ENCODE peak calls at places on chromosomes 13 and 19, in ten cellular contexts. U, N, O, B, D, L, C, P, G and M are unnamed samples.

GRCh38 chr19:1267441-1268391 is 1.4 kb upstream of the CIRBP start:
- DNase-seq in O (peak; percentile 72), U (no peak), L (peak; percentile 49), G (peak; percentile 58), N (no peak), P (no peak), C (no peak), B (no peak), D (peak; percentile 52), M (no peak)

GRCh38 chr13:59261928-59262488 is 901.7 kb downstream of the DIAPH3 start:
- DNase-seq in N (no peak), G (no peak), D (no peak), U (no peak), L (peak; percentile 3), O (no peak), C (no peak), P (peak; percentile 9), B (no peak), M (no peak)

GRCh38 chr19:29376855-29377354 is 148.9 kb upstream of the VSTM2B start:
- DNase-seq in B (no peak), D (no peak), L (no peak), P (no peak), O (no peak), C (no peak), U (no peak), G (no peak), N (no peak), M (no peak)

GRCh38 chr13:61410669-61411297 is 4.9 kb downstream of the PCDH20 start:
- DNase-seq in O (no peak), U (no peak), B (no peak), N (no peak), P (peak; percentile 20), L (peak; percentile 5), D (peak; percentile 32), G (no peak), C (no peak), M (peak; percentile 38)

GRCh38 chr13:82356667-82357066 is 1525.6 kb downstream of the SLITRK1 start:
- DNase-seq in G (no peak), D (peak; percentile 10), L (no peak), U (no peak), N (peak; percentile 3), C (no peak), O (no peak), P (no peak), B (no peak), M (no peak)

GRCh38 chr19:43798546-43799409 is 3.5 kb downstream of the LYPD5 start:
- DNase-seq in O (no peak), C (peak; percentile 82), N (no peak), B (no peak), U (peak; percentile 55), L (peak; percentile 50), D (peak; percentile 63), P (no peak), G (no peak), M (peak; percentile 84)

GRCh38 chr13:73224708-73225107 is 165.9 kb downstream of the KLF5 start:
- DNase-seq in P (peak; percentile 10), U (no peak), C (no peak), O (no peak), B (no peak), L (no peak), D (peak; percentile 78), N (peak; percentile 37), G (no peak), M (peak; percentile 99)

GRCh38 chr13:38697628-38698333 is 10.9 kb downstream of the FREM2 start:
- DNase-seq in P (no peak), D (peak; percentile 17), C (no peak), G (no peak), B (no peak), U (no peak), N (no peak), L (no peak), O (no peak), M (peak; percentile 14)

GRCh38 chr19:892243-892996 is 567 bp downstream of the MED16 start:
- DNase-seq in P (peak; percentile 40), U (no peak), C (no peak), N (no peak), L (no peak), B (no peak), O (no peak), G (no peak), D (peak; percentile 50), M (no peak)

GRCh38 chr13:110218601-110219201 is 88.3 kb downstream of the COL4A1 start:
- DNase-seq in G (no peak), U (no peak), L (no peak), C (no peak), N (no peak), B (no peak), D (no peak), O (no peak), P (no peak), M (no peak)

GRCh38 chr19:40688987-40689338 is 1.5 kb downstream of the NUMBL start:
- DNase-seq in L (no peak), N (no peak), O (no peak), B (no peak), C (no peak), P (no peak), U (no peak), D (no peak), G (no peak), M (no peak)

GRCh38 chr19:31730270-31730669 is 381.0 kb upstream of the TSHZ3 start:
- DNase-seq in N (no peak), P (no peak), U (no peak), L (no peak), O (no peak), D (no peak), B (no peak), G (no peak), C (no peak), M (no peak)

GRCh38 chr13:86838411-86839120 is 832.6 kb upstream of the SLITRK5 start:
- DNase-seq in L (no peak), P (no peak), D (no peak), C (no peak), U (no peak), O (no peak), G (no peak), N (no peak), B (no peak), M (no peak)

GRCh38 chr13:41658057-41658642 is 200.8 kb downstream of the RGCC start:
- DNase-seq in U (no peak), G (no peak), D (no peak), L (no peak), O (no peak), N (no peak), B (no peak), P (no peak), C (no peak), M (no peak)

GRCh38 chr13:93698016-93698613 is 471.5 kb downstream of the GPC6 start:
- DNase-seq in N (no peak), G (no peak), C (no peak), U (no peak), P (no peak), B (no peak), D (no peak), L (no peak), O (no peak), M (no peak)

GRCh38 chr13:60226507-60226906 is 62.8 kb upstream of the DIAPH3 start:
- DNase-seq in O (no peak), C (no peak), B (no peak), U (no peak), P (peak; percentile 20), D (peak; percentile 34), G (no peak), L (peak; percentile 16), N (no peak), M (peak; percentile 34)

GRCh38 chr19:19457691-19458090 is 52.2 kb downstream of the GATAD2A start:
- DNase-seq in G (no peak), D (no peak), C (no peak), L (no peak), O (no peak), B (no peak), N (no peak), P (no peak), U (no peak), M (no peak)

GRCh38 chr19:20423381-20424207 is 142.0 kb downstream of the ZNF737 start:
- DNase-seq in C (peak; percentile 55), G (peak; percentile 70), B (peak; percentile 24), O (peak; percentile 74), D (peak; percentile 90), N (peak; percentile 50), P (peak; percentile 52), L (peak; percentile 5), U (peak; percentile 6), M (no peak)

GRCh38 chr13:112643759-112644459 is 45.9 kb upstream of the ATP11A start:
- DNase-seq in D (no peak), L (no peak), P (no peak), O (no peak), C (no peak), U (no peak), B (no peak), G (no peak), N (no peak), M (no peak)

GRCh38 chr19:35715355-35715809 is 2.4 kb upstream of the KMT2B start:
- DNase-seq in G (no peak), N (no peak), L (no peak), C (peak; percentile 35), D (no peak), P (no peak), U (no peak), B (no peak), O (no peak), M (no peak)

GRCh38 chr13:19673473-19674430 is 40.3 kb downstream of the MPHOSPH8 start:
- DNase-seq in U (no peak), D (no peak), B (no peak), G (no peak), P (no peak), C (no peak), N (no peak), L (no peak), O (no peak), M (no peak)

GRCh38 chr19:14901675-14902260 is 15.8 kb upstream of the OR7A17 start:
- DNase-seq in B (no peak), D (no peak), C (no peak), L (no peak), N (no peak), O (no peak), U (no peak), P (no peak), G (no peak), M (no peak)

GRCh38 chr13:66835040-66835628 is 395.0 kb downstream of the PCDH9 start:
- DNase-seq in D (no peak), O (peak; percentile 80), U (no peak), L (peak; percentile 83), N (peak; percentile 47), P (no peak), G (peak; percentile 88), B (no peak), C (no peak), M (no peak)

GRCh38 chr13:79226938-79227337 is 179.1 kb downstream of the RBM26 start:
- DNase-seq in P (no peak), O (no peak), D (no peak), C (no peak), B (no peak), G (no peak), L (no peak), U (no peak), N (no peak), M (no peak)

GRCh38 chr13:109204657-109205056 is 575.2 kb downstream of the MYO16 start:
- DNase-seq in N (no peak), B (no peak), L (no peak), U (no peak), O (no peak), G (no peak), C (no peak), D (no peak), P (no peak), M (no peak)

GRCh38 chr19:56162258-56162657 is 13.6 kb upstream of the GALP start:
- DNase-seq in P (peak; percentile 20), N (no peak), D (no peak), G (no peak), O (no peak), U (no peak), C (peak; percentile 37), B (no peak), L (no peak), M (no peak)

GRCh38 chr19:4633140-4633967 is 6.0 kb upstream of the TNFAIP8L1 start:
- DNase-seq in P (peak; percentile 69), G (peak; percentile 67), O (peak; percentile 76), N (peak; percentile 75), B (peak; percentile 32), D (peak; percentile 68), L (peak; percentile 78), U (no peak), C (peak; percentile 66), M (peak; percentile 76)

GRCh38 chr19:29480507-29480906 is 45.3 kb upstream of the VSTM2B start:
- DNase-seq in L (no peak), D (no peak), C (no peak), N (no peak), P (no peak), B (no peak), O (no peak), G (no peak), U (no peak), M (no peak)